ENCODE peak calls at places on chromosomes 13 and 19, in four cellular contexts. O is OCI-M1, H is immature natural killer cell, X is fibroblast of mammary gland. Q is an unnamed sample.

GRCh38 chr13:28624707-28625432 is 34.1 kb upstream of the POMP start:
- DNase-seq in H (no peak), O (no peak), X (no peak), Q (no peak)

GRCh38 chr19:7421941-7422744 is 66.7 kb downstream of the PEX11G start:
- DNase-seq in X (no peak), H (no peak), O (no peak), Q (no peak)

GRCh38 chr13:67186985-67187569 is 43.1 kb downstream of the PCDH9 start:
- DNase-seq in O (no peak), X (no peak), H (no peak), Q (peak; percentile 2)

GRCh38 chr13:85700909-85701308 is 98.3 kb downstream of the SLITRK6 start:
- DNase-seq in O (peak; percentile 63), H (no peak), X (no peak), Q (no peak)

GRCh38 chr13:20001351-20001750 is 42.8 kb downstream of the ZMYM2 start:
- DNase-seq in O (peak; percentile 64), X (no peak), H (no peak), Q (no peak)

GRCh38 chr13:20721454-20722357 is 18.2 kb downstream of the IL17D start:
- DNase-seq in H (no peak), O (peak; percentile 21), X (peak; percentile 64), Q (no peak)

GRCh38 chr13:73714522-73714921 is 419.7 kb downstream of the KLF12 start:
- DNase-seq in O (no peak), X (no peak), H (no peak), Q (no peak)

GRCh38 chr13:51714663-51715168 is 89.2 kb downstream of the DHRS12 start:
- DNase-seq in X (peak; percentile 73), H (no peak), O (peak; percentile 57), Q (no peak)

GRCh38 chr19:1854032-1854541 is 5.8 kb upstream of the REXO1 start:
- DNase-seq in X (no peak), H (no peak), O (peak; percentile 26), Q (no peak)

GRCh38 chr19:55080915-55081772 is 5.5 kb downstream of the EPS8L1 start:
- DNase-seq in O (peak; percentile 97), H (peak; percentile 92), X (peak; percentile 54), Q (peak; percentile 77)

GRCh38 chr13:92821324-92821723 is 405.3 kb upstream of the GPC6 start:
- DNase-seq in X (no peak), H (no peak), O (peak; percentile 57), Q (no peak)

GRCh38 chr19:3710265-3710812 is 2.2 kb downstream of the TJP3 start:
- DNase-seq in O (peak; percentile 76), H (no peak), X (peak; percentile 32), Q (no peak)

GRCh38 chr13:112757759-112758086 is 67.9 kb downstream of the ATP11A start:
- DNase-seq in O (no peak), X (peak; percentile 28), H (no peak), Q (no peak)

GRCh38 chr13:99104396-99104795 is 96.3 kb upstream of the UBAC2 start:
- DNase-seq in H (no peak), X (peak; percentile 19), O (no peak), Q (no peak)

GRCh38 chr13:51559916-51560315 is 24.3 kb upstream of the WDFY2 start:
- DNase-seq in O (peak; percentile 52), X (no peak), H (no peak), Q (no peak)

GRCh38 chr13:51237887-51238286 is 15.7 kb downstream of the FAM124A start:
- DNase-seq in O (no peak), H (peak; percentile 28), X (no peak), Q (no peak)

GRCh38 chr13:62643799-62644484 is 1228.3 kb upstream of the PCDH20 start:
- DNase-seq in X (no peak), H (no peak), O (no peak), Q (no peak)

GRCh38 chr13:26508885-26509284 is 48.6 kb upstream of the WASF3 start:
- DNase-seq in H (no peak), O (no peak), X (peak; percentile 97), Q (no peak)

GRCh38 chr13:39577833-39578232 is 25.2 kb downstream of the LHFPL6 start:
- DNase-seq in O (no peak), H (no peak), X (no peak), Q (no peak)